ENCODE peak calls at places on chromosomes 1 and 21, in eight cellular contexts. One of them, this sample, is unnamed.
A peak's percentile ranks its signal among the peaks of the same experiment; 100 is the strongest.

GRCh38 chr1:108801101-108801500 is 54.6 kb downstream of the STXBP3 start:
- DNase-seq in heart right ventricle: no peak
- DNase-seq in B cell: no peak
- DNase-seq in AG04450: no peak
- DNase-seq in GM12865: no peak
- DNase-seq in BE2C: no peak
- DNase-seq in GM20000: no peak
- DNase-seq in heart left ventricle: no peak
- DNase-seq in this sample: no peak

GRCh38 chr1:221272940-221273339 is 393.7 kb downstream of the HLX start:
- DNase-seq in heart right ventricle: no peak
- DNase-seq in GM20000: no peak
- DNase-seq in heart left ventricle: no peak
- DNase-seq in GM12865: no peak
- DNase-seq in B cell: no peak
- DNase-seq in AG04450: no peak
- DNase-seq in BE2C: no peak
- DNase-seq in this sample: no peak

GRCh38 chr1:12005488-12006166 is 13.7 kb upstream of the MIIP start:
- DNase-seq in AG04450: no peak
- DNase-seq in heart right ventricle: no peak
- DNase-seq in B cell: no peak
- DNase-seq in heart left ventricle: no peak
- DNase-seq in BE2C: no peak
- DNase-seq in GM20000: no peak
- DNase-seq in GM12865: peak; percentile 71
- DNase-seq in this sample: no peak

GRCh38 chr1:3022976-3023375 is 1.7 kb downstream of the ACTRT2 start:
- DNase-seq in GM20000: no peak
- DNase-seq in heart left ventricle: no peak
- DNase-seq in AG04450: no peak
- DNase-seq in BE2C: no peak
- DNase-seq in B cell: no peak
- DNase-seq in GM12865: no peak
- DNase-seq in heart right ventricle: no peak
- DNase-seq in this sample: no peak

GRCh38 chr21:33059319-33059894 is 10.5 kb upstream of the OLIG1 start:
- DNase-seq in GM20000: no peak
- DNase-seq in heart right ventricle: no peak
- DNase-seq in BE2C: no peak
- DNase-seq in B cell: no peak
- DNase-seq in heart left ventricle: no peak
- DNase-seq in AG04450: no peak
- DNase-seq in GM12865: peak; percentile 12
- DNase-seq in this sample: no peak

GRCh38 chr1:43434256-43434655 is 19.5 kb downstream of the HYI start:
- DNase-seq in B cell: no peak
- DNase-seq in BE2C: no peak
- DNase-seq in GM12865: no peak
- DNase-seq in AG04450: no peak
- DNase-seq in GM20000: no peak
- DNase-seq in heart left ventricle: peak; percentile 3
- DNase-seq in heart right ventricle: no peak
- DNase-seq in this sample: no peak

GRCh38 chr1:23964790-23965740 is 5.4 kb downstream of the PNRC2 start:
- DNase-seq in B cell: no peak
- DNase-seq in BE2C: no peak
- DNase-seq in AG04450: no peak
- DNase-seq in GM20000: no peak
- DNase-seq in heart left ventricle: no peak
- DNase-seq in GM12865: peak; percentile 22
- DNase-seq in heart right ventricle: no peak
- DNase-seq in this sample: no peak

GRCh38 chr1:76921590-76921989 is 54.3 kb downstream of the ST6GALNAC5 start:
- DNase-seq in heart left ventricle: no peak
- DNase-seq in GM20000: no peak
- DNase-seq in B cell: no peak
- DNase-seq in GM12865: no peak
- DNase-seq in BE2C: no peak
- DNase-seq in AG04450: no peak
- DNase-seq in heart right ventricle: no peak
- DNase-seq in this sample: no peak

GRCh38 chr1:53878492-53879105 is 11.0 kb downstream of the YIPF1 start:
- DNase-seq in GM20000: peak; percentile 47
- DNase-seq in heart right ventricle: no peak
- DNase-seq in B cell: peak; percentile 46
- DNase-seq in BE2C: no peak
- DNase-seq in GM12865: peak; percentile 72
- DNase-seq in AG04450: peak; percentile 13
- DNase-seq in heart left ventricle: no peak
- DNase-seq in this sample: no peak

GRCh38 chr21:42746240-42746592 is 92.8 kb downstream of the PDE9A start:
- DNase-seq in heart right ventricle: no peak
- DNase-seq in AG04450: no peak
- DNase-seq in B cell: no peak
- DNase-seq in BE2C: no peak
- DNase-seq in GM12865: no peak
- DNase-seq in heart left ventricle: no peak
- DNase-seq in GM20000: no peak
- DNase-seq in this sample: no peak

GRCh38 chr1:52203935-52204625 is 62.2 kb downstream of the ZFYVE9 start:
- DNase-seq in AG04450: no peak
- DNase-seq in B cell: no peak
- DNase-seq in heart left ventricle: no peak
- DNase-seq in GM12865: no peak
- DNase-seq in heart right ventricle: no peak
- DNase-seq in BE2C: no peak
- DNase-seq in GM20000: no peak
- DNase-seq in this sample: no peak

GRCh38 chr1:160667896-160668295 is 21.1 kb upstream of the SLAMF1 start:
- DNase-seq in GM20000: no peak
- DNase-seq in BE2C: no peak
- DNase-seq in heart left ventricle: no peak
- DNase-seq in AG04450: no peak
- DNase-seq in GM12865: no peak
- DNase-seq in B cell: no peak
- DNase-seq in heart right ventricle: no peak
- DNase-seq in this sample: no peak

GRCh38 chr1:37465596-37466517 is 8.5 kb upstream of the ZC3H12A start:
- DNase-seq in BE2C: no peak
- DNase-seq in GM20000: no peak
- DNase-seq in B cell: no peak
- DNase-seq in GM12865: no peak
- DNase-seq in AG04450: no peak
- DNase-seq in heart left ventricle: no peak
- DNase-seq in heart right ventricle: no peak
- DNase-seq in this sample: no peak

GRCh38 chr1:201999625-202000238 is 10.7 kb upstream of the ELF3 start:
- DNase-seq in heart left ventricle: no peak
- DNase-seq in GM12865: peak; percentile 55
- DNase-seq in GM20000: peak; percentile 66
- DNase-seq in AG04450: no peak
- DNase-seq in B cell: peak; percentile 40
- DNase-seq in BE2C: peak; percentile 52
- DNase-seq in heart right ventricle: peak; percentile 27
- DNase-seq in this sample: no peak

GRCh38 chr1:95497566-95497965 is 263.6 kb downstream of the RWDD3 start:
- DNase-seq in GM20000: no peak
- DNase-seq in AG04450: no peak
- DNase-seq in heart right ventricle: no peak
- DNase-seq in GM12865: peak; percentile 1
- DNase-seq in heart left ventricle: no peak
- DNase-seq in B cell: no peak
- DNase-seq in BE2C: no peak
- DNase-seq in this sample: no peak

GRCh38 chr1:155135416-155136197 is at the start of gene SLC50A1:
- DNase-seq in GM20000: peak; percentile 96
- DNase-seq in AG04450: peak; percentile 79
- DNase-seq in heart left ventricle: peak; percentile 96
- DNase-seq in GM12865: peak; percentile 95
- DNase-seq in heart right ventricle: peak; percentile 94
- DNase-seq in BE2C: peak; percentile 98
- DNase-seq in B cell: peak; percentile 97
- DNase-seq in this sample: peak; percentile 98

GRCh38 chr1:38073926-38074677 is 27.5 kb upstream of the POU3F1 start:
- DNase-seq in AG04450: no peak
- DNase-seq in heart left ventricle: no peak
- DNase-seq in heart right ventricle: no peak
- DNase-seq in GM20000: no peak
- DNase-seq in BE2C: no peak
- DNase-seq in GM12865: no peak
- DNase-seq in B cell: no peak
- DNase-seq in this sample: no peak

GRCh38 chr1:112713466-112714312 is 1.4 kb downstream of the PPM1J start:
- DNase-seq in GM20000: peak; percentile 59
- DNase-seq in BE2C: no peak
- DNase-seq in heart right ventricle: no peak
- DNase-seq in GM12865: peak; percentile 60
- DNase-seq in AG04450: no peak
- DNase-seq in heart left ventricle: no peak
- DNase-seq in B cell: peak; percentile 78
- DNase-seq in this sample: no peak

GRCh38 chr1:209485167-209485566 is 98.3 kb upstream of the CAMK1G start:
- DNase-seq in heart right ventricle: peak; percentile 44
- DNase-seq in BE2C: peak; percentile 86
- DNase-seq in heart left ventricle: peak; percentile 30
- DNase-seq in AG04450: no peak
- DNase-seq in B cell: no peak
- DNase-seq in GM20000: no peak
- DNase-seq in GM12865: no peak
- DNase-seq in this sample: no peak

GRCh38 chr21:27713159-27714109 is 746.5 kb upstream of the ADAMTS5 start:
- DNase-seq in GM12865: no peak
- DNase-seq in B cell: no peak
- DNase-seq in GM20000: no peak
- DNase-seq in heart left ventricle: no peak
- DNase-seq in BE2C: no peak
- DNase-seq in AG04450: no peak
- DNase-seq in heart right ventricle: no peak
- DNase-seq in this sample: no peak

GRCh38 chr1:155123801-155124200 is 3.9 kb upstream of the EFNA1 start:
- DNase-seq in BE2C: no peak
- DNase-seq in B cell: no peak
- DNase-seq in GM12865: no peak
- DNase-seq in heart right ventricle: no peak
- DNase-seq in GM20000: no peak
- DNase-seq in heart left ventricle: no peak
- DNase-seq in AG04450: no peak
- DNase-seq in this sample: no peak

DNA sequence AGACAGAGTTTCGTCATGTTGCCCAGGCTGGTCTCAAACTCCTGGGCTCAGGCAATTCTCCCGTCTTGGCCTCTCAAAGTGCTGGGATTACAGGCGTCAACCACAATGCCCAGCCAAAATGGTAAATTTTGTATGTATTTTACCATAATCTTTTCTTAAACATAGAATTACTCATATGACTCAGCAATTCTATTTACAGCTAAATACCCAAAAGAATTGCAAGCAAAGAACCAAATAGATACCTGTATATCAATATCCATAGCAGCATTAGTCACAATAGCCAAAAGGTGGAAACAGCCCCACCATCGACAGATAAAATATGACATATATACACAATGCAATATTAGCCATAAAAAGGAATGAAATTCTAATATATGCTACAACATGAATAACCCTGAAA is 36.5 kb downstream of the TESK2 start:
- DNase-seq in GM12865: no peak
- DNase-seq in BE2C: no peak
- DNase-seq in AG04450: no peak
- DNase-seq in B cell: no peak
- DNase-seq in GM20000: no peak
- DNase-seq in heart left ventricle: no peak
- DNase-seq in heart right ventricle: no peak
- DNase-seq in this sample: no peak
- TF ChIP-seq CTCF in GM12865: no peak
- TF ChIP-seq CTCF in BE2C: no peak
- TF ChIP-seq CTCF in AG04450: no peak
- TF ChIP-seq CTCF in B cell: no peak
- TF ChIP-seq CTCF in GM20000: no peak
- TF ChIP-seq CTCF in heart left ventricle: no peak
- TF ChIP-seq CTCF in heart right ventricle: no peak
- TF ChIP-seq CTCF in this sample: no peak

GRCh38 chr1:14567056-14567455 is 31.4 kb upstream of the KAZN start:
- DNase-seq in GM12865: peak; percentile 33
- DNase-seq in GM20000: no peak
- DNase-seq in AG04450: no peak
- DNase-seq in B cell: no peak
- DNase-seq in heart left ventricle: no peak
- DNase-seq in heart right ventricle: no peak
- DNase-seq in BE2C: no peak
- DNase-seq in this sample: no peak
- TF ChIP-seq CTCF in GM12865: no peak
- TF ChIP-seq CTCF in GM20000: no peak
- TF ChIP-seq CTCF in AG04450: no peak
- TF ChIP-seq CTCF in B cell: no peak
- TF ChIP-seq CTCF in heart left ventricle: no peak
- TF ChIP-seq CTCF in heart right ventricle: no peak
- TF ChIP-seq CTCF in BE2C: no peak
- TF ChIP-seq CTCF in this sample: no peak

GRCh38 chr1:219810451-219810850 is 117.9 kb downstream of the SLC30A10 start:
- DNase-seq in BE2C: no peak
- DNase-seq in heart left ventricle: no peak
- DNase-seq in AG04450: no peak
- DNase-seq in heart right ventricle: no peak
- DNase-seq in GM12865: no peak
- DNase-seq in B cell: no peak
- DNase-seq in GM20000: no peak
- DNase-seq in this sample: no peak

GRCh38 chr1:219813344-219813743 is 115.0 kb downstream of the SLC30A10 start:
- DNase-seq in BE2C: no peak
- DNase-seq in heart right ventricle: no peak
- DNase-seq in AG04450: no peak
- DNase-seq in GM12865: no peak
- DNase-seq in B cell: no peak
- DNase-seq in heart left ventricle: no peak
- DNase-seq in GM20000: no peak
- DNase-seq in this sample: no peak

GRCh38 chr1:219808790-219809189 is 119.6 kb downstream of the SLC30A10 start:
- DNase-seq in GM20000: no peak
- DNase-seq in GM12865: no peak
- DNase-seq in heart left ventricle: no peak
- DNase-seq in BE2C: no peak
- DNase-seq in heart right ventricle: no peak
- DNase-seq in AG04450: no peak
- DNase-seq in B cell: no peak
- DNase-seq in this sample: no peak

GRCh38 chr1:219812086-219812485 is 116.3 kb downstream of the SLC30A10 start:
- DNase-seq in BE2C: no peak
- DNase-seq in GM20000: no peak
- DNase-seq in heart right ventricle: no peak
- DNase-seq in heart left ventricle: no peak
- DNase-seq in B cell: no peak
- DNase-seq in AG04450: no peak
- DNase-seq in GM12865: no peak
- DNase-seq in this sample: no peak

GRCh38 chr1:219812491-219813221 is 115.7 kb downstream of the SLC30A10 start:
- DNase-seq in GM12865: peak; percentile 71
- DNase-seq in heart left ventricle: no peak
- DNase-seq in heart right ventricle: peak; percentile 21
- DNase-seq in GM20000: peak; percentile 60
- DNase-seq in BE2C: peak; percentile 56
- DNase-seq in AG04450: peak; percentile 54
- DNase-seq in B cell: peak; percentile 30
- DNase-seq in this sample: no peak
- TF ChIP-seq CTCF in GM12865: peak; percentile 70
- TF ChIP-seq CTCF in heart left ventricle: peak; percentile 83
- TF ChIP-seq CTCF in heart right ventricle: peak; percentile 79
- TF ChIP-seq CTCF in GM20000: peak; percentile 32
- TF ChIP-seq CTCF in BE2C: peak; percentile 98
- TF ChIP-seq CTCF in AG04450: peak; percentile 95
- TF ChIP-seq CTCF in B cell: peak; percentile 63
- TF ChIP-seq CTCF in this sample: peak; percentile 87

GRCh38 chr1:17485280-17485679 is 45.8 kb upstream of the RCC2 start:
- DNase-seq in AG04450: no peak
- DNase-seq in GM20000: no peak
- DNase-seq in heart right ventricle: no peak
- DNase-seq in B cell: peak; percentile 19
- DNase-seq in GM12865: peak; percentile 20
- DNase-seq in heart left ventricle: peak; percentile 17
- DNase-seq in BE2C: peak; percentile 48
- DNase-seq in this sample: no peak
- TF ChIP-seq CTCF in AG04450: peak; percentile 51
- TF ChIP-seq CTCF in GM20000: no peak
- TF ChIP-seq CTCF in heart right ventricle: peak; percentile 27
- TF ChIP-seq CTCF in B cell: peak; percentile 17
- TF ChIP-seq CTCF in GM12865: peak; percentile 55
- TF ChIP-seq CTCF in heart left ventricle: peak; percentile 28
- TF ChIP-seq CTCF in BE2C: peak; percentile 49
- TF ChIP-seq CTCF in this sample: peak; percentile 36